ENCODE peak calls at places on chromosomes 16 and 17, in nine cellular contexts. J is endodermal cell, O is PC-3, A is suprapubic skin, B is A549, D is sigmoid colon, U is HCT116, W is heart right ventricle, G is adrenal gland. T is an unnamed sample.

GRCh38 chr16:72894291-72895151 is 153.4 kb downstream of the ZFHX3 start:
- DNase-seq in B (no peak), O (no peak), W (peak), U (no peak), D (peak), G (no peak), J (no peak), A (no peak), T (no peak)

GRCh38 chr17:75077490-75078096 is 10.2 kb upstream of the SLC16A5 start:
- DNase-seq in J (no peak), O (no peak), W (peak), D (peak), G (peak), A (no peak), U (no peak), B (no peak), T (no peak)

GRCh38 chr17:39393732-39394131 is 7.7 kb downstream of the FBXL20 start:
- DNase-seq in B (no peak), J (no peak), O (no peak), U (no peak), A (no peak), G (no peak), D (no peak), W (no peak), T (no peak)

GRCh38 chr17:1764274-1764673 is 2.4 kb downstream of the SERPINF1 start:
- DNase-seq in U (no peak), B (no peak), D (peak), G (peak), O (no peak), A (peak), W (peak), J (no peak), T (no peak)

GRCh38 chr17:9185142-9185541 is 163.8 kb downstream of the NTN1 start:
- DNase-seq in D (no peak), A (no peak), U (no peak), O (no peak), B (no peak), G (no peak), J (no peak), W (no peak), T (no peak)

GRCh38 chr16:22356930-22357634 is 17.3 kb downstream of the CDR2 start:
- DNase-seq in J (no peak), D (no peak), W (no peak), G (no peak), B (no peak), O (no peak), U (no peak), A (no peak), T (no peak)

GRCh38 chr16:1156111-1156982 is 3.4 kb downstream of the CACNA1H start:
- DNase-seq in D (peak), G (no peak), O (no peak), B (no peak), J (no peak), A (no peak), U (no peak), W (no peak), T (no peak)

GRCh38 chr16:87621976-87622713 is 19.8 kb downstream of the JPH3 start:
- DNase-seq in J (no peak), W (no peak), U (no peak), O (no peak), G (no peak), A (no peak), D (no peak), B (no peak), T (no peak)

GRCh38 chr17:50425682-50426471 is at the start of gene ACSF2:
- DNase-seq in J (peak), B (peak), G (peak), W (peak), A (peak), D (peak), U (no peak), O (peak), T (peak)

GRCh38 chr17:57874434-57875108 is 24.7 kb upstream of the MRPS23 start:
- DNase-seq in J (peak), U (no peak), W (peak), D (peak), A (peak), O (no peak), G (peak), B (no peak), T (no peak)

GRCh38 chr17:74283371-74283673 is 9.3 kb downstream of the DNAI2 start:
- DNase-seq in B (no peak), G (no peak), J (no peak), O (no peak), U (no peak), A (no peak), W (no peak), D (no peak), T (no peak)

GRCh38 chr17:50117202-50118040 is 12.5 kb downstream of the SAMD14 start:
- DNase-seq in A (no peak), D (no peak), W (no peak), J (peak), B (peak), G (peak), O (peak), U (peak), T (peak)

GRCh38 chr17:8237886-8238285 is 10.0 kb downstream of the CTC1 start:
- DNase-seq in B (no peak), D (no peak), A (no peak), J (no peak), O (no peak), G (no peak), U (no peak), W (no peak), T (no peak)

GRCh38 chr16:84502581-84502980 is 1.9 kb downstream of the MEAK7 start:
- DNase-seq in D (peak), A (peak), J (no peak), G (no peak), W (no peak), U (no peak), B (no peak), O (peak), T (no peak)

GRCh38 chr17:42908872-42909700 is 8.5 kb downstream of the G6PC1 start:
- DNase-seq in A (no peak), W (no peak), B (no peak), J (no peak), U (no peak), O (peak), D (no peak), G (no peak), T (no peak)

DNA sequence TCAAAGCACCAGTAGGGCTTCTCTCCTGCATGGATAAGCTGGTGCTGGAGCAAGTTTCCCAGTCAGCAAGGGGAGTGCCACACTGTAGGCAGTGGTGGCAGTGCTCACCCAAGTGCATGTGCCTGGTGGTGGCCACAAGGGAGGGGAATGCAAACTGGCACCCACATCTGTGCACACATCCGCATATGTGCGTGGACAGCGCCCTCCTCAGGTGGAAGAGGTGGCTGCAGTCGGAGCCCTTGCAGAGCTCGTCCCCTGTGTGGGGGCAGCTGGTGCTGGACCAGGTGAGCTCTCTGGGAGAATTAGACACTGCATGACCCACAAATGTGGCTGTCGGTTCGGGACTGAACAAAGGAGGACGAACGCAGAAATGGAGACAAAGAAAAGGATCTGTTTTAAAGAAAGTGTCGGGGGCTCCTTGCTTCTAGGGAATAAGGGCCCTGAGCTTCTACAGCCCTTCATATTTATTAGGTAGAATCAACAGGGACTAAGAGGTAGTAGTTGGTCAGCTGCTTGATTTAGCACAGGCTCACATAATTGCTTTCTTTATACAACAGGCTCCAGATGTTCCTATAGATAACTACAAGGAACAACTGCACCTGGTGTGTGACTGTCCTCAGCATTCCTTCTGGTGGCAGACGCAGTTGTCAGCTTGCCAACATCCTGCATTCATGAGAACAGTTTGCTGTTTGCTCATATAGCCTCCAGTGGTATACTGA is 5.3 kb upstream of the ZNF689 start:
- DNase-seq in W (peak), A (no peak), B (peak), G (peak), U (peak), D (no peak), O (peak), J (peak), T (no peak)
- TF ChIP-seq CTCF in W (peak), A (peak), B (peak), G (peak), U (peak), D (no peak), O (peak), J (peak), T (no peak)

DNA sequence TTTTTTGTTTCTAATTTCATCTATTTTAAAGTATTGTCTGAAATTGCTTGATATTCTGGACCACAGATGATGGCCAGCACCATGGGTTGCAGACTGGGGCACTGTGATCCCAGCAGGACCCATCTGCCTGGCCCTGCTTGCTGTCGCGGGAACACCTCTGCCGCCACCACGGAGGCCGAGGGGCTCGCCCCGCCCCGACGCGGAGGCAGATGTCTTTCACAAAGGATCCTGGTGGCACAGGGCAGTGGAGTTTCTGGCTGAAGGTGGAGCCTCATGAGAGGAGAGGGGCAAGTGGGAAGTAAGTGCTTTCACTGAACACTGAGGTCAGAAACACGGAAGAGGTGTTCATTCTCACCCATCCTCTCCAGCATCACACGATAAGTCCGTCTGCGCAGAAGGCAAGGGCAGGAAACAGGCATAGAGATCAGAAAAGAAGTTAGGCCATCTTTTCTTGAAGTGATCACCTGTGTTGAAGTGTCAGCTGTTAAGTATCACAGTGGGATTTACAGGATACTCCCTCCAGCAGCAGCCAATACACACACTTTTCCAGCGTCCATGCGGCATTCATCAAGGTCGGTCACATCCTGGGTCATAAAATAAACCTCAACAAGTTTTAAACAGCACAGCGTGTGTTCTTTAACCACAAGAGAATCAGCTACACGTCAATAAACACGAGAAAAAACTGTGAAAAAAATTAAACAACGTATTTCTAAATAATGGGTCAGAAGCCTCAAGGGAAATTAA is 194.5 kb downstream of the RPTOR start:
- DNase-seq in G (no peak), U (no peak), D (no peak), W (no peak), J (no peak), B (no peak), A (no peak), O (no peak), T (no peak)
- H3K27ac ChIP-seq in G (no peak), U (no peak), D (no peak), W (no peak), J (no peak), B (no peak), A (no peak), O (no peak), T (no peak)

GRCh38 chr16:69526831-69527655 is 38.7 kb upstream of the NFAT5 start:
- DNase-seq in D (no peak), W (no peak), A (no peak), B (no peak), J (no peak), O (no peak), G (no peak), U (no peak), T (no peak)
- TF ChIP-seq CTCF in D (no peak), W (no peak), A (no peak), B (no peak), J (peak), O (no peak), G (no peak), U (peak), T (no peak)

GRCh38 chr16:58352690-58353089 is 39.6 kb upstream of the GINS3 start:
- DNase-seq in J (no peak), B (no peak), W (no peak), A (no peak), O (no peak), G (no peak), D (no peak), U (no peak), T (no peak)
- H3K27ac ChIP-seq in J (no peak), B (no peak), W (no peak), A (no peak), O (no peak), G (no peak), D (no peak), U (no peak), T (no peak)